ENCODE peak calls at places on chromosomes 3 and 15, in eight cellular contexts. A, I, J, S, T, B, C and Z are unnamed samples.

GRCh38 chr3:64859625-64860590 is 172.1 kb upstream of the ADAMTS9 start:
- DNase-seq in S (no peak), A (no peak), C (peak), T (peak), J (no peak), B (no peak), I (no peak), Z (no peak)

GRCh38 chr3:27976933-27977332 is 254.8 kb upstream of the EOMES start:
- DNase-seq in S (no peak), J (no peak), T (peak), B (no peak), C (no peak), A (peak), I (no peak), Z (peak)

GRCh38 chr3:110816008-110816407 is 255.6 kb upstream of the NECTIN3 start:
- DNase-seq in I (no peak), S (no peak), J (no peak), B (no peak), T (peak), C (no peak), A (no peak), Z (no peak)

GRCh38 chr3:52841981-52842340 is 7.1 kb upstream of the MUSTN1 start:
- DNase-seq in T (no peak), S (peak), I (no peak), C (no peak), A (no peak), J (no peak), B (no peak), Z (no peak)

GRCh38 chr15:48190932-48191573 is 412 bp upstream of the CTXN2 start:
- DNase-seq in J (peak), B (peak), A (peak), S (peak), C (peak), I (no peak), T (peak), Z (peak)

GRCh38 chr15:69451951-69452701 is 492 bp upstream of the RPLP1 start:
- DNase-seq in I (no peak), T (peak), C (peak), B (peak), J (no peak), A (no peak), S (no peak), Z (no peak)

GRCh38 chr15:57436961-57437360 is 60.7 kb downstream of the CGNL1 start:
- DNase-seq in C (no peak), A (no peak), T (no peak), I (no peak), S (peak), J (no peak), B (no peak), Z (no peak)

GRCh38 chr3:181948286-181948685 is 236.6 kb downstream of the SOX2 start:
- DNase-seq in B (no peak), I (no peak), A (peak), J (no peak), S (no peak), T (no peak), C (no peak), Z (no peak)

GRCh38 chr3:10322355-10322715 is 1.4 kb upstream of the SEC13 start:
- DNase-seq in T (no peak), I (no peak), A (peak), B (no peak), C (peak), S (no peak), J (no peak), Z (no peak)

GRCh38 chr3:36210840-36211655 is 169.3 kb upstream of the STAC start:
- DNase-seq in A (no peak), C (no peak), I (no peak), B (no peak), J (no peak), T (no peak), S (no peak), Z (no peak)

GRCh38 chr3:36211656-36211999 is 168.7 kb upstream of the STAC start:
- DNase-seq in B (no peak), C (no peak), T (no peak), I (no peak), A (no peak), J (no peak), S (no peak), Z (no peak)

GRCh38 chr3:36212291-36212690 is 168.0 kb upstream of the STAC start:
- DNase-seq in S (no peak), C (no peak), A (peak), B (no peak), I (peak), J (no peak), T (no peak), Z (no peak)

GRCh38 chr3:36219398-36219797 is 160.9 kb upstream of the STAC start:
- DNase-seq in A (peak), C (no peak), S (no peak), J (no peak), T (peak), I (peak), B (no peak), Z (no peak)

DNA sequence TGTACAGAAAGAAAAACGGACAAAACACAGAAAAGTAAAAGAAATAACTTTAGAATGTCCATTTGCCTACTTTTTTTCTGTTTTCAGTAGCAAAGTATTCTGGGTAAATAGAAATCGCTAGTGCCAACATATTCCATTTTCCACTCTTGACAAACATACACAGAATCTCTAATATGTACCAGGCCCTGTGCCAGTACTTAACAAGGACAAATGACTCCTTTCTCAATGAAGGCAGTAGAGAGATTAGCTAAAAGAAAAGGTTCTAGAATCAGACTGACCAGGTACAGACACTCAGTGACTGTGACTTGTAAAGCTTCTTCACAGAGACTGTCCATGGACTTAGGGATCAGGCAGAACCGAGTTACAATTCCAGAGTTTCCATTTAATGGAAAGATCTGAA is 165.8 kb upstream of the STAC start:
- DNase-seq in I (no peak), T (no peak), B (no peak), S (no peak), A (no peak), C (no peak), J (no peak), Z (no peak)
- H3K4me3 ChIP-seq in I (no peak), T (no peak), B (no peak), S (no peak), A (no peak), C (no peak), J (no peak), Z (no peak)

DNA sequence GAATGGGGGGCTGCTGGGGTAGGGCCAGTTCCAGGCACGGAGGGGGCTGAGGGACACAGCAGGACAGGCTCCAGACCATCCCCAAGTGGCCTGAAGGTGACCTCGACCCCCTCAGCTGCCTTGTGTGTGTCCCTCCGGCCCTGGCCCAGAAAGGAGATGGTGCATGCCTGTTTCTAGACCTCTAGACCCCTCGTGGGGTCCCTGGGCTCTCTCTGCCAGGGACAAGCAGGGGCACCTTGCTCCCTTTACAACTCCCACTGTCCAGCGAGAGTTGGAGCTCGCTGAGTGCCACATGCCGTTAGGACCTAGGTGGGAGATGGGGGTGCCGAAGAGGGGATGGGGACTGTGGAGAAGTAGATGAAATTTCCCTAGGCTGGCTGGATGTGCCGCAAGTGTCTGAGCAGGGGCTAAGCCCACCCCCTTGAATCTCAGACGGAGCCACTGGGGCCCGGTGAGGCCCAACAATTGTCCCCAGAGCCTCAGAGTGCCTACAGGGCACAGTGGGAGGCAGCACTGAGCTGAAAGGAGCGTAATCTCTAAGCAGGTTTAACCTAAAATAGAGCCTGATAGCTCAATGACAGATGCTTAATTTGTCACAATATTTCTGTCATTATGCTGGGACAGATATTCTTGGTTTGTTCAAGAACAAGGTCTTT is 23.7 kb upstream of the KLF13 start:
- DNase-seq in S (no peak), B (no peak), C (peak), I (no peak), A (no peak), J (no peak), T (no peak), Z (peak)
- TF ChIP-seq CTCF in S (no peak), B (no peak), C (no peak), I (no peak), A (no peak), J (no peak), T (no peak), Z (no peak)

GRCh38 chr3:169144691-169145090 is 518.8 kb downstream of the MECOM start:
- DNase-seq in A (peak), C (no peak), T (peak), B (no peak), J (no peak), S (no peak), I (no peak), Z (no peak)
- H3K4me3 ChIP-seq in A (peak), C (no peak), T (peak), B (no peak), J (no peak), S (peak), I (no peak), Z (no peak)

DNA sequence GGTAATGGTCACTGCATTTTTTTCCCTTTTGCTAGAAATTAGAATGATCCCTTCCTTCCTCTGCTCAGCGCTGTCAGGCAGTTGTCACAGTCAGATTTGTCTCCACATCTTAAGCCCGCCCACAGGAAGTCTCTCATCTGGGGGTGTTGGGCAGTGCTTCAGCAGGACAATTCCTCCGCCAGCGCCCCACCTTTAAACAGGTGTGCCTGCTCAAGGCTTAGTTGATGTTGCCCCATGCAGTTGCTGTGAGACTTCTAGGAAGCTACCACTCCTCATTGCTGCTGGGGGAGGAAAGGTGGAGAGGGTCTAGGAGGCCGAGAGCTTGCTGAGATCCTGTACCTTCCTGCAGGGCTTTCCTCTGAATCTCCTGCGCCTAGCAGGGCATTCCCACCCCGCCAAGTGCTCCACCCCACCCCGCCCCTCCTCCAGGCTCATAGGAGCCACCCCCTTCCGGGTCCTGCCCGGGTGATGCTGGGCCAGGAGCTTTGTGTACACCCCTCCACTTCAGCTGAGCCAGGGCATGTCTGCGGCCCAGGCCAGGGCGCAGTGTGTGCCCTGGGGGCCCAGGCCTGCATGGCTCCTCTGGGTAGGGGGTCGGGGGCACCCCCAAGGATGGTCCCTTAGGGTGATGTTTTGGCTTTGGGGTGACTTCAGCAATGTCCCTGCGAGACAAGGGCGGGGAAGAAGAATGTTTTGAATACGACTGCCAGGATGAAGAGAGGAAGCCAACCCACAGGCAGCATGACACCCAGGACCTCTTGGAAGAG is 68.7 kb downstream of the TRAK1 start:
- DNase-seq in B (no peak), S (peak), J (peak), I (no peak), C (peak), T (no peak), A (no peak), Z (no peak)
- TF ChIP-seq CTCF in B (no peak), S (no peak), J (no peak), I (no peak), C (no peak), T (no peak), A (no peak), Z (no peak)

GRCh38 chr3:177498037-177498857 is 301.0 kb upstream of the TBL1XR1 start:
- DNase-seq in J (no peak), S (no peak), C (no peak), I (no peak), A (peak), T (peak), B (no peak), Z (peak)
- H3K4me3 ChIP-seq in J (no peak), S (no peak), C (no peak), I (no peak), A (no peak), T (no peak), B (no peak), Z (no peak)

GRCh38 chr3:43156812-43157455 is 51.1 kb upstream of the POMGNT2 start:
- DNase-seq in I (no peak), S (no peak), C (no peak), T (no peak), B (no peak), A (no peak), J (no peak), Z (no peak)

GRCh38 chr3:43155464-43156121 is 49.7 kb upstream of the POMGNT2 start:
- DNase-seq in J (peak), T (peak), I (peak), S (peak), A (peak), C (no peak), B (peak), Z (peak)

GRCh38 chr3:43153189-43154083 is 47.6 kb upstream of the POMGNT2 start:
- DNase-seq in C (no peak), S (peak), B (peak), I (peak), J (no peak), T (peak), A (no peak), Z (peak)

GRCh38 chr3:43155016-43155415 is 49.1 kb upstream of the POMGNT2 start:
- DNase-seq in J (no peak), T (no peak), S (no peak), I (no peak), B (no peak), A (no peak), C (no peak), Z (no peak)

DNA sequence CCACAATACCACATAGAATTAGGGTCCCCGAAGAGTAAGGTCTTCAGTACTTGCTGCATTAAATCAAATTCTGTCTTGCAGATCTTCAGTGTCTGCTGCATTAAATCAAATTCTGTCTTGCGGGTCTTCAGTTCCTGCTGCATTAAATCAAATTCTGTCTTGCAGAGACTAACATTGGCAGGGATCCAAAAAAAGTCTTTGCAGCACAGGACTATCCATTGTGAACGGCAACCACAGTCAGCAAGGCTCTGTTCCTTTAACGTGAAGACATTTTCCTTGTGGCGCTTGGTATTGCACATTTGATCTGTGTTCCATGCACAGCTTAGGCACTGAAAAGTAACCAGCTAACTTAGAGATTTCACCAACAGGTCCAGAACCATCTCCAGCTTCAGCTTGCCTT is 46.8 kb upstream of the POMGNT2 start:
- DNase-seq in A (no peak), J (peak), C (no peak), S (no peak), B (no peak), I (no peak), T (no peak), Z (no peak)
- TF ChIP-seq CTCF in A (no peak), J (no peak), C (no peak), S (no peak), B (no peak), I (no peak), T (no peak), Z (no peak)

GRCh38 chr3:45272828-45273470 is 46.9 kb upstream of the TMEM158 start:
- DNase-seq in B (no peak), I (no peak), J (no peak), C (no peak), S (no peak), T (no peak), A (peak), Z (no peak)
- H3K4me3 ChIP-seq in B (no peak), I (no peak), J (no peak), C (no peak), S (no peak), T (no peak), A (no peak), Z (no peak)

GRCh38 chr15:98648654-98649537 is 557 bp downstream of the IGF1R start:
- DNase-seq in A (peak), S (peak), J (peak), C (peak), I (no peak), B (peak), T (peak), Z (peak)

GRCh38 chr15:98646546-98647025 is 1.8 kb upstream of the IGF1R start:
- DNase-seq in I (no peak), C (no peak), J (no peak), S (no peak), T (no peak), A (no peak), B (no peak), Z (no peak)

GRCh38 chr15:98647026-98647773 is 1.1 kb upstream of the IGF1R start:
- DNase-seq in C (peak), T (peak), B (peak), I (no peak), A (peak), S (peak), J (peak), Z (peak)

GRCh38 chr15:98649621-98649995 is 1.3 kb downstream of the IGF1R start:
- DNase-seq in B (peak), S (peak), C (peak), T (no peak), I (no peak), A (no peak), J (peak), Z (no peak)

DNA sequence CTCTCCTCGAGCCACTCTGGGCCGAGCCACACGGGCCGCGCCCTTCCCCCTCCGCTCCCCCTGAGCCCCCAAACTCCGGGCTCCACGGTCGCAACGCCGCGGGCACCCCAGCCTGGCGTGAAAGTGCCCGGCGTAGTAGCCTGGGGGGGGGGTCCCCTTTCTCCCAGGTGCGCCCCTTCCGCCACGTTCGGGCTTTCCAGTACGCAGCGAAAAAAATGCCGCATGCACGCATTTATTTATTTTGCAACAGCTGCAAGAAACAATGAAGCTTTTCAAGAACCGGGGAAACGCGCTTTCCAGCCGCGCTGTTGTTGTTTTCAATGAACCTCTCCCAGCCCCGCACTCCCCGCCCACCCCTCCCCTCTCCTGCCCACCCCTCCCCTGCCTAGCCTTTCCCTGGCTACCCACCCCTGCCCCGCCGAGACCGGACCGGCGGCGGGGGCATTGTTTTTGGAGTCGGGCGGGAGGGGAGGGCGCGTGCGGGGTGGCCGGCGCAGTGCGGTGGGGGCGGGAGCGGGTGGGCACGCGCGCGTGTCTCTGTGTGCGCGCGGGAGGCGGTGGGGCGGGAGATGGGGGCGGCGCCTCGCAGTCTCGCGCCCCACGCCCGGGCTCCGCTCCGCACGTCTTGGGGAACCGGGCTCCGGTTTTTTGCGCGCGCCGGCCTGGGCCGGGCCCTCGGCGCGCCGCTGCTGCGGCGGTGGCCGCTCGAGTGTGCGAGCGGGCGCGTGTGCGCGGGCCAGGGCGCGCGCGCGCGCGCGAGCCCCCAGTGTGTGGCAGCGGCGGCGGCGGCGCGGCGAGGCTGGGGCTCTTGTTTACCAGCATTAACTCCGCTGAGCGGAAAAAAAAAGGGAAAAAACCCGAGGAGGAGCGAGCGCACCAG is at the start of gene IGF1R:
- DNase-seq in T (peak), J (peak), A (peak), S (peak), I (no peak), C (peak), B (peak), Z (peak)
- TF ChIP-seq CTCF in T (no peak), J (peak), A (no peak), S (no peak), I (no peak), C (no peak), B (peak), Z (no peak)

GRCh38 chr3:99325407-99325806 is 313.0 kb upstream of the COL8A1 start:
- DNase-seq in C (no peak), A (no peak), B (no peak), T (peak), S (no peak), I (no peak), J (no peak), Z (no peak)
- H3K4me3 ChIP-seq in C (no peak), A (no peak), B (no peak), T (no peak), S (no peak), I (no peak), J (no peak), Z (no peak)

GRCh38 chr15:45397116-45397665 is 18.8 kb upstream of the GATM start:
- DNase-seq in J (no peak), S (no peak), T (no peak), B (no peak), A (no peak), C (no peak), I (no peak), Z (no peak)

GRCh38 chr15:45391746-45392711 is 13.7 kb upstream of the GATM start:
- DNase-seq in T (no peak), I (no peak), S (no peak), B (no peak), J (no peak), A (no peak), C (no peak), Z (peak)

GRCh38 chr15:45395956-45396355 is 17.6 kb upstream of the GATM start:
- DNase-seq in J (no peak), A (no peak), I (no peak), B (no peak), S (no peak), T (no peak), C (no peak), Z (no peak)

GRCh38 chr15:45394681-45395080 is 16.3 kb upstream of the GATM start:
- DNase-seq in S (no peak), I (no peak), C (no peak), B (no peak), T (no peak), A (no peak), J (no peak), Z (no peak)

GRCh38 chr15:45393851-45394250 is 15.5 kb upstream of the GATM start:
- DNase-seq in T (no peak), I (no peak), B (no peak), S (no peak), C (no peak), A (peak), J (no peak), Z (no peak)
- TF ChIP-seq CTCF in T (peak), I (peak), B (no peak), S (no peak), C (no peak), A (peak), J (peak), Z (no peak)